ENCODE peak calls at places on chromosomes 7 and 10, in four cellular contexts. W is A549, I is H1, M is K562. E is an unnamed sample.

GRCh38 chr10:113496124-113496523 is 56.7 kb upstream of the HABP2 start:
- DNase-seq in W (no peak), I (no peak), M (no peak), E (no peak)

GRCh38 chr7:84176716-84177115 is 17.9 kb downstream of the SEMA3A start:
- DNase-seq in W (no peak), I (no peak), M (no peak), E (no peak)

GRCh38 chr10:51090190-51090589 is 15.9 kb downstream of the PRKG1 start:
- DNase-seq in W (no peak), I (no peak), M (no peak), E (no peak)

GRCh38 chr7:15140431-15140830 is 237.9 kb upstream of the DGKB start:
- DNase-seq in W (no peak), I (no peak), M (no peak), E (no peak)

GRCh38 chr7:6546852-6547251 is 4.4 kb downstream of the GRID2IP start:
- DNase-seq in W (no peak), I (no peak), M (peak), E (no peak)

GRCh38 chr7:1899201-1899600 is 229.1 kb downstream of the ELFN1 start:
- DNase-seq in W (no peak), I (no peak), M (no peak), E (no peak)

GRCh38 chr7:55540226-55540858 is 32.0 kb downstream of the VOPP1 start:
- DNase-seq in W (no peak), I (no peak), M (no peak), E (no peak)

GRCh38 chr10:105729428-105729827 is 1088.3 kb downstream of the SORCS3 start:
- DNase-seq in W (no peak), I (no peak), M (no peak), E (no peak)

GRCh38 chr10:1942478-1942877 is 205.2 kb upstream of the ADARB2 start:
- DNase-seq in W (no peak), I (no peak), M (no peak), E (no peak)

GRCh38 chr10:62853710-62854109 is 37.5 kb upstream of the EGR2 start:
- DNase-seq in W (no peak), I (no peak), M (no peak), E (no peak)

GRCh38 chr7:84231157-84231556 is 36.6 kb upstream of the SEMA3A start:
- DNase-seq in W (no peak), I (no peak), M (no peak), E (no peak)

GRCh38 chr7:69276011-69276729 is 322.1 kb upstream of the AUTS2 start:
- DNase-seq in W (no peak), I (no peak), M (no peak), E (no peak)

GRCh38 chr10:92849234-92849525 is 860 bp downstream of the EXOC6 start:
- DNase-seq in W (peak), I (no peak), M (no peak), E (no peak)

GRCh38 chr7:124784879-124785818 is 19.6 kb upstream of the GPR37 start:
- DNase-seq in W (peak), I (peak), M (peak), E (peak)

GRCh38 chr10:43233601-43234430 is 33.0 kb downstream of the RASGEF1A start:
- DNase-seq in W (no peak), I (no peak), M (no peak), E (no peak)

GRCh38 chr7:57363321-57363720 is 86.7 kb upstream of the ZNF716 start:
- DNase-seq in W (no peak), I (no peak), M (no peak), E (no peak)

GRCh38 chr7:64498270-64498669 is 64.6 kb downstream of the ZNF680 start:
- DNase-seq in W (no peak), I (no peak), M (no peak), E (no peak)

GRCh38 chr7:30040938-30041337 is 12.7 kb downstream of the PLEKHA8 start:
- DNase-seq in W (no peak), I (no peak), M (no peak), E (no peak)

GRCh38 chr7:129612112-129613015 is 844 bp downstream of the NRF1 start:
- DNase-seq in W (peak), I (no peak), M (no peak), E (no peak)

GRCh38 chr10:3782099-3782455 is 2.9 kb downstream of the KLF6 start:
- DNase-seq in W (no peak), I (no peak), M (no peak), E (no peak)

GRCh38 chr7:41238851-41239331 is 464.0 kb downstream of the INHBA start:
- DNase-seq in W (no peak), I (no peak), M (no peak), E (no peak)

GRCh38 chr7:127486654-127487053 is 94.1 kb upstream of the ZNF800 start:
- DNase-seq in W (no peak), I (no peak), M (no peak), E (no peak)

GRCh38 chr7:97145068-97145467 is 27.6 kb downstream of the SDHAF3 start:
- DNase-seq in W (no peak), I (no peak), M (no peak), E (peak)

GRCh38 chr7:19051767-19052375 is 65.6 kb downstream of the TWIST1 start:
- DNase-seq in W (peak), I (no peak), M (peak), E (peak)

GRCh38 chr7:155375337-155376277 is 77.9 kb downstream of the INSIG1 start:
- DNase-seq in W (no peak), I (no peak), M (no peak), E (no peak)

GRCh38 chr10:522350-522749 is 167.1 kb downstream of the DIP2C start:
- DNase-seq in W (no peak), I (no peak), M (no peak), E (no peak)

GRCh38 chr10:21144047-21144446 is 246.9 kb upstream of the NEBL start:
- DNase-seq in W (no peak), I (no peak), M (no peak), E (no peak)

GRCh38 chr10:100579691-100580090 is 43.9 kb downstream of the HIF1AN start:
- DNase-seq in W (no peak), I (no peak), M (no peak), E (no peak)

GRCh38 chr7:157769016-157769869 is 432.4 kb downstream of the DNAJB6 start:
- DNase-seq in W (no peak), I (no peak), M (no peak), E (no peak)

GRCh38 chr10:77915299-77916105 is 11.1 kb downstream of the DLG5 start:
- DNase-seq in W (no peak), I (no peak), M (no peak), E (no peak)

GRCh38 chr7:93574646-93575554 is at the start of gene CALCR:
- DNase-seq in W (peak), I (no peak), M (no peak), E (no peak)

GRCh38 chr7:156999611-157000046 is 10.8 kb downstream of the MNX1 start:
- DNase-seq in W (no peak), I (no peak), M (peak), E (no peak)

GRCh38 chr10:120999868-121000267 is 148.7 kb downstream of the WDR11 start:
- DNase-seq in W (no peak), I (no peak), M (no peak), E (peak)

GRCh38 chr7:70533614-70534013 is 598.3 kb upstream of the GALNT17 start:
- DNase-seq in W (no peak), I (no peak), M (no peak), E (no peak)

DNA sequence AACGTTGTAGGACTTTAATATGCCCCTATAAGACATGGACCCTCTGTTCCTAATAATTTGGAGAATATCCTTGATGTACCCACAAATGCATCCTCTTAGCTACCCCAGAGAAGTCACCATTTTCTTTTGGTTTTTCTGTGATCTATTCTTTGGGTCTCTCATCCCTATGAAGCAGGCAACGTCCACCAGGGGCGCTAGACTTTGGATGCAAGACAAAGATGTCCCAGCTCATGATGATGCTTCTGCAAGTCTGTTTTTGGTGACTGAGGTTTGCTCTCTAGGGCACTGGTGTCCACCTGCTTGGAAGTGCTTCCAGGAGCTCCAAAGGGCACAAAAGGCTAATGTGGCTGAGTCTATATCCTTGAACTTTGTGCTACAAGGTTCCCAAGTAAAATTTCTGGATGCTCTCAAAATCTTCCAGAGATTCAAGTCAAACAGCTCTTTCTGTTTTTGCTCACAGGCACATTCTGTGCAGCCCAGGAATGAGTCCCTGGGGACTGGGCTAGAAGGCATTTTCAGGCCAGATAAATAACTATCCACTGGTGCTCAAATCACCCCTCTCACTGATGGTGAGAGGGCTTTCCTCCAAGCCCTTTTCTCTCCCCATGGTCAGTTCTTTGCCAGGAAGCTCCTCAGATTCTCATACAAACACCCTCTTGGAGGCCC is 166.4 kb downstream of the C7orf25 start:
- DNase-seq in W (peak), I (no peak), M (peak), E (peak)
- TF ChIP-seq RNF2 in W (no peak), I (no peak), M (no peak), E (no peak)

DNA sequence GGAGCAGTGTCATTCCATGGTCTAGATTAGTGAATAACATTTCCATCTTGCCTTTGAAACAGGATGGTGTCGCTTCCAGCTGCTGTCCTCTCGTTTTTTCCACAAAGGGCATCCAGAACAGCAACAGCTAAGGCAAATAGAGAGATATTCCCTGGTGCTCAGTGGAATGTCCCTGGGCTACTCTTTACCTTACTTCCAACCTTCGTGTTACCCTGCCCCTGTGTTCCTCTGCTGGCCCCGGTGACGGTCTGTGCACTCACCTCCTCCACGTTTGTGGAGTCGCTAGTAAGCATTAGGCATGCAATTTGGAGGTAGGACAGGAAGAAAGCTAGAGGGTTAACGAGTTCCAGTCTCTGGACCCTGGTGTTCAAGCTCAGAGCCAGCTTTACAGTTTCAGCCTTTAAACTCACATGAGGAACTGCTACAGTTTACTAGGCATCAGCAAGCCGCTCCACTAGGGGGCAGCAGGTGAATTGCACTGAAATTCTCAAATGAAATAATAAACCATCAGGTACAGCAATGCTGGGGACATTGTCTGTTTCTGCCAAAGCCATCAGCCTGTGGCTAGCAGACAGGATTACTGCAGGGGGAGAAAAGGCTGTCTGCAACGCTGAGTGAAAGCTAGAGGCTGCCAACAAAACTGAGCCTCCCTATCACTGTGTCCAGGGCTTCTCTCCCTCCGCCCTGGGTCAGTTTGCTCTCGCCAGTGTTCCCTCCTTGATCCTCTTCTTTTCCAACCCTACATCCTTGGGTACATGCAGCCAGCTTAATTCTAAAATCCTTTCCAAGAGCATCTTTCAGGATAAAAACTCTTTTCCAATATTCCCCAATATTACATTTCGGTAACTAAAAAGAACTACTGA is 9.0 kb downstream of the MRPL32 start:
- DNase-seq in W (peak), I (peak), M (peak), E (peak)
- TF ChIP-seq RNF2 in W (no peak), I (no peak), M (no peak), E (no peak)

DNA sequence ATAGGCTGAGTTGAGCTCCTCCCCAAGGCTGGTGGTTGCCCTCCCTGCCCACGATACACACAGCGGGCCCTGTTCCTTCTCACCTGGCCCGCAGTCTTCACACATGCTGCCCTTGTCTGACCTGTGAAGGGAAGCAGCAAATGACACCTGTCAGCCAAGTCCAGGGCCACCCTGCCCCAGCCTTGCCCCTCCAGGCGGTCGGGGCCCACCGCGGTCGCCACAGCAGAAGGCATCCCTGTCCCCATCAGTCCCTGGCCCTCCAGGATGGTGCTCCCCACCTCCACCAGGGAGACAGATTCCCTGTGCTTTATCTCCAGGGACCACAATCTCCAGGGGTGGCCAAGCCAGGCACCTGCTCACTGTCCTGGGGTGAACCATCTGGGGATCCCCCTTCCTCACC is 81.2 kb upstream of the TMEM248 start:
- DNase-seq in W (no peak), I (no peak), M (no peak), E (no peak)
- TF ChIP-seq RNF2 in W (no peak), I (no peak), M (no peak), E (no peak)

DNA sequence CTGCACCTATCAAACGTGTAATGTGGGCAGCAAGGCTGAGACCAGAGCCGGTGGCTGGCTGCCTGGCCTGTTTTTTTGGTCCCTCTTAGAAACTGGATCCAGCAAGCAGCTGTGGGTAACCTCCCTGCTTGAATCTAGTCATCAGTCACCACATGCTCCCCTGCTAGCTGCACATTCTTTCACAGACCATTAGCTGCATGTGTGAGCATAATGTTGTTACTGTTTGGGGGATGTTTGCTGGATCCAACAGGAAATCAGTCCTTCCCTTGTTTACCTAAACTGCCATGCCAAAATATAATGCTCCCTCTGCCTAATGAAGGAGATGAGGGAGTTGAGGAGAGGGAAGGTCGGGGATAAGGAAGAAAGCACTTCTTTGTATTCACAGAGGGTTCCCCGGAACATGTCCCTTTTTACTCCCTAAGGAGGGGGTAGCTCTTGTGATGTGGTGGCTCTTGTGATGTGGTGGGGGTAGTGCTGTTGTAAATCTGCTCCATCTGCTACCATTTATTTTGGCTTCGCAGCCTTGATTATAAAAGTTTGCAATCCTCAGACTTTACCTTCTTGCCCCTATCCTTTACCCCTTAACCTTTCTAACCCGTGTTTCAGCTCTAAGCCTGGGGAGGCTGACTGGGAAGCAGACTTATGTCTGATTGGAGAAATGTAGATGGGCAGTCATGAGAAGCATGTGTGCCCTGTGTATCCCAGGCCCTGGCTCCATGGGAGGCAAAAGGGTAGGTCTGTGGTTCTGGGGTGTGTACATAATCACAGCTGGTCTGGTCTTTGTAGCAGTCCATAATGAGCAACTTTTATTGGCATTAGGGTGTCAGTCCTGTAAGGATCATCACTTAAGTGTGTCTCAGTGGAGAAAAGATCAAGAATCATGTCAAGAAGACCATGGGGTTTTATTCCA is 20.8 kb downstream of the LOXL4 start:
- DNase-seq in W (no peak), I (no peak), M (no peak), E (no peak)
- TF ChIP-seq RNF2 in W (no peak), I (no peak), M (no peak), E (no peak)

GRCh38 chr7:131909151-131909768 is 352.8 kb upstream of the PODXL start:
- DNase-seq in W (no peak), I (no peak), M (no peak), E (no peak)
- TF ChIP-seq RNF2 in W (no peak), I (no peak), M (no peak), E (no peak)